ENCODE peak calls at places on chromosome 1, in four cellular contexts. J, V, T and Y are unnamed samples.

GRCh38 chr1:112625696-112626095 is 6.1 kb downstream of the CAPZA1 start:
- DNase-seq in T (no peak), V (no peak), J (no peak), Y (no peak)

GRCh38 chr1:61238371-61238689 is 156.0 kb downstream of the NFIA start:
- DNase-seq in T (no peak), J (no peak), V (no peak), Y (no peak)

GRCh38 chr1:93672477-93673158 is 9.0 kb downstream of the BCAR3 start:
- DNase-seq in T (no peak), J (no peak), V (no peak), Y (no peak)

GRCh38 chr1:11648732-11649158 is 5.5 kb downstream of the FBXO2 start:
- DNase-seq in T (no peak), V (no peak), J (no peak), Y (no peak)

GRCh38 chr1:23718482-23718881 is 24.8 kb upstream of the ELOA start:
- DNase-seq in V (no peak), J (no peak), T (no peak), Y (no peak)

GRCh38 chr1:28482138-28482537 is 23.7 kb upstream of the RCC1 start:
- DNase-seq in V (no peak), T (no peak), J (no peak), Y (no peak)

GRCh38 chr1:12057940-12058687 is 5.0 kb upstream of the TNFRSF8 start:
- DNase-seq in V (no peak), T (no peak), J (no peak), Y (no peak)

GRCh38 chr1:209224886-209225285 is 358.6 kb upstream of the CAMK1G start:
- DNase-seq in V (no peak), J (no peak), T (no peak), Y (no peak)

GRCh38 chr1:40477680-40478057 is 579 bp downstream of the ZFP69 start:
- DNase-seq in T (no peak), J (peak; percentile 50), V (no peak), Y (no peak)

GRCh38 chr1:244388961-244389360 is 62.7 kb downstream of the ADSS2 start:
- DNase-seq in T (no peak), V (no peak), J (no peak), Y (no peak)

GRCh38 chr1:84269286-84269685 is 32.2 kb upstream of the SAMD13 start:
- DNase-seq in T (no peak), J (no peak), V (no peak), Y (no peak)

GRCh38 chr1:103525607-103526507 is at the start of gene RNPC3:
- DNase-seq in J (peak; percentile 88), T (peak; percentile 87), V (peak; percentile 82), Y (peak; percentile 89)

GRCh38 chr1:191886977-191887376 is 271.3 kb upstream of the RGS18 start:
- DNase-seq in V (no peak), T (no peak), J (no peak), Y (no peak)

GRCh38 chr1:9078035-9078948 is 8.9 kb upstream of the SLC2A5 start:
- DNase-seq in V (no peak), T (no peak), J (no peak), Y (no peak)

GRCh38 chr1:92987462-92987861 is 26.2 kb upstream of the DIPK1A start:
- DNase-seq in T (no peak), V (no peak), J (no peak), Y (no peak)

GRCh38 chr1:174191255-174191906 is 32.1 kb downstream of the RABGAP1L start:
- DNase-seq in V (no peak), J (no peak), T (no peak), Y (no peak)

GRCh38 chr1:27873671-27874384 is 1.5 kb downstream of the THEMIS2 start:
- DNase-seq in J (no peak), T (no peak), V (no peak), Y (no peak)

GRCh38 chr1:230231739-230232075 is 164.7 kb downstream of the GALNT2 start:
- DNase-seq in V (no peak), T (no peak), J (no peak), Y (no peak)

GRCh38 chr1:182291584-182292192 is 99.9 kb downstream of the GLUL start:
- DNase-seq in V (no peak), T (no peak), J (no peak), Y (no peak)

GRCh38 chr1:182297312-182297711 is 94.3 kb downstream of the GLUL start:
- DNase-seq in J (no peak), T (no peak), V (no peak), Y (no peak)

GRCh38 chr1:182292193-182292741 is 99.3 kb downstream of the GLUL start:
- DNase-seq in J (no peak), V (no peak), T (no peak), Y (no peak)

GRCh38 chr1:182295697-182296096 is 95.9 kb downstream of the GLUL start:
- DNase-seq in T (no peak), J (no peak), V (no peak), Y (no peak)

DNA sequence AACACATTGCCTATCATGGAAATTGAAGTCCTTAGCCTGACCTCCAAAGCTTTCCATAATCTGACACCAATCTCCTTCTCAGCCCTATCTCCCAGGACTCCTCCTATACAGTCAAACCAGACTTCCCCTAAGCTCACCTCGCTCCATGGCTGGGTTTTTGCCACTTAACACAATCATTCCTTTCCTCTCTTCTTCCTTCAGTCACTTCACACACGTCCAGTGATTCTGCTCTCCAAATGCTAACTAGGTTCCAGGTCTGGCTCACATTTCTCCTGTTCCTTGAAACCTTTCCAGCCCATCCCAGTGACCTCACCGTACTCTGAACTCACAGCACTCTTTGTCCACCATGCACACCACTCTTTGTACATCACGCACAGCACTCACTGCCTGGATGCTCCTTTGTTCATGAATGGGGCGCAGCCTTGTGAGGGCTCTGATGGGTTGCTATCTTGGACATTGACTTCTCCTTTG is 98.4 kb downstream of the GLUL start:
- DNase-seq in J (no peak), V (no peak), T (no peak), Y (no peak)
- TF ChIP-seq CTCF in J (no peak), V (no peak), T (no peak), Y (no peak)

GRCh38 chr1:73811798-73812197 is 386.2 kb downstream of the LRRIQ3 start:
- DNase-seq in J (no peak), T (no peak), V (no peak), Y (no peak)

DNA sequence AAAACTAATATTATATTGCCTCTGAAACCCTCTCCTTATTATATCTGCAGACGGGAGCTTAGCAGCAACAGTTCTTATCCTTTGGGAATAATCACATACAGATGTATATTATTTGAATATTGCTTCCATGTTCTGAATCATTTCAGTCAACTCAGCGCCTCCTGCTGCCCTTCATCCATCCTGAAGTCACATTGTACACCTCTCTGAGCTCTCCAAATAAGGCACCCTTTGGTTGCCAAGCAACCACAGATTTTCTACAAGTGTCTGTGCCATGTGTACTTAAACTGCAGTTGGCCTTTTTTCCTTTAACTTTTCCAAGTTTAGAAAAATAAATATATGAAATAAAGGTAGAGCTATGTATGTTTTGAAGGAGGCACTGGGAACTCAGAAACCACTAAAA is 384.2 kb downstream of the LRRIQ3 start:
- DNase-seq in J (no peak), T (no peak), V (no peak), Y (no peak)
- TF ChIP-seq CTCF in J (no peak), T (no peak), V (no peak), Y (no peak)

GRCh38 chr1:32828341-32828740 is 10.9 kb downstream of the S100PBP start:
- DNase-seq in V (no peak), J (no peak), T (no peak), Y (no peak)
- TF ChIP-seq CTCF in V (no peak), J (no peak), T (no peak), Y (peak; percentile 66)

DNA sequence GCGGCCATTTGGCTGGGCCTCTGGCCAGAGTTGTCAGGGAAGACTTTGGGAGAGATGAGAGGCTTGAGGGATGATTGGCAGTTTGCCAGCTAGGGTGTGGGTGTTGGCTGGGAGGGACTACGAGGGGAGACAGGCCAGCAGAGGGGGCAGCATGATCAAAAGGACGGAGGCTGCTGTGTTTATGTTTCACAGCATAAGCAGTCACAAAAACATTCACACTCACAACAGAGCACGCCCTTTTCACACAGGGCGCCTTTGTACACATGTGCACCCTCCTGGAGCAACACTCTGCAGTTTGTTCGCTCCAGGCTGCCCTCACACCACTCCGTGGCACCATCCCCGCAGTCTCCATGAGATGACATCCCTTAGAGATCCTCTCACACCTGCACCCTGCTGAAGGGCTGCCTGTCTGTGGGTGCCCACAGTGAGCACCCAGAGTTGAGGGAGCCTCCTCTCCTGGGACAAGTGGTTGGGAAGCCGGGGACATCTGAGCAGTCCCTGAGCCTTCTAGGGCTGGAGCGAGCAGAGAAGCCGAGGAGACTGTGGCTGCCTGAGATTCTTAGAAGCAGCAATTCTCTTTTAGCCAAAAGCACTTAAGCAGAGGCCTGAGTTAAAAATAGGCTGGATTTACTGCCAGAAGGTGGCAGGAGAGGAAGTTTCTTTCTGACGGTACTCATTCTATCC is 15.4 kb downstream of the EFNA3 start:
- DNase-seq in T (no peak), V (no peak), J (no peak), Y (no peak)
- TF ChIP-seq CTCF in T (no peak), V (peak; percentile 47), J (no peak), Y (peak; percentile 49)